ENCODE peak calls at places on chromosomes 4 and X, in eight cellular contexts. U is substantia nigra, T is HuH-7.5, V is NB4, B is iris pigment epithelial cell, X is non-pigmented ciliary epithelial cell, Y is WTC11, D is NCI-H1105 treated with DMSO at 0.1 percent for 48 hours. S is an unnamed sample.

GRCh38 chr4:184450045-184450444 is 24.3 kb downstream of the IRF2 start:
- DNase-seq in U (no peak), B (peak; percentile 84), Y (no peak), V (no peak), X (peak; percentile 41), D (no peak), T (no peak), S (no peak)

GRCh38 chr4:40621592-40622512 is 7.8 kb downstream of the RBM47 start:
- DNase-seq in D (no peak), B (peak; percentile 99), Y (peak; percentile 22), V (peak; percentile 100), U (no peak), X (peak; percentile 93), T (peak; percentile 19), S (no peak)

GRCh38 chrX:97158270-97158669 is 274.6 kb downstream of the RPA4 start:
- DNase-seq in V (no peak), B (no peak), U (no peak), X (no peak), Y (no peak), D (peak; percentile 69), T (no peak), S (no peak)

GRCh38 chrX:153441296-153441695 is 4.6 kb downstream of the TREX2 start:
- DNase-seq in V (no peak), X (no peak), U (no peak), B (no peak), Y (no peak), D (peak; percentile 20), T (no peak), S (no peak)

GRCh38 chr4:25797136-25797535 is 65.7 kb downstream of the SEL1L3 start:
- DNase-seq in Y (no peak), D (no peak), T (no peak), X (no peak), U (no peak), V (no peak), B (no peak), S (no peak)

GRCh38 chr4:114615435-114615834 is 16.8 kb downstream of the UGT8 start:
- DNase-seq in Y (no peak), D (peak; percentile 56), U (no peak), B (no peak), X (no peak), T (peak; percentile 11), V (no peak), S (no peak)

GRCh38 chr4:31051151-31051550 is 331.0 kb downstream of the PCDH7 start:
- DNase-seq in X (no peak), T (no peak), D (no peak), U (no peak), Y (no peak), B (no peak), V (no peak), S (no peak)

GRCh38 chr4:10504510-10504909 is 47.3 kb upstream of the ZNF518B start:
- DNase-seq in Y (no peak), T (no peak), U (no peak), B (no peak), D (no peak), V (no peak), X (no peak), S (no peak)

GRCh38 chr4:11496313-11496956 is 67.7 kb upstream of the HS3ST1 start:
- DNase-seq in T (no peak), Y (no peak), X (peak; percentile 50), V (no peak), U (no peak), D (no peak), B (peak; percentile 31), S (no peak)

GRCh38 chrX:100682939-100683338 is 38.9 kb downstream of the SRPX2 start:
- DNase-seq in D (no peak), U (no peak), B (peak; percentile 30), T (no peak), Y (no peak), X (no peak), V (no peak), S (no peak)

GRCh38 chrX:28988246-28988645 is 401.0 kb downstream of the IL1RAPL1 start:
- DNase-seq in X (no peak), T (no peak), V (no peak), B (no peak), D (no peak), Y (no peak), U (no peak), S (no peak)

GRCh38 chr4:181911420-181911819 is 331.8 kb upstream of the TENM3 start:
- DNase-seq in U (no peak), T (no peak), B (peak; percentile 22), Y (no peak), V (no peak), D (no peak), X (peak; percentile 19), S (no peak)

GRCh38 chr4:83408958-83409357 is 46.7 kb downstream of the HELQ start:
- DNase-seq in U (no peak), Y (no peak), B (no peak), X (no peak), T (no peak), D (no peak), V (no peak), S (no peak)

GRCh38 chr4:121726642-121727268 is 30.0 kb upstream of the ANXA5 start:
- DNase-seq in U (peak; percentile 1), V (peak; percentile 65), Y (no peak), X (no peak), B (peak; percentile 80), T (no peak), D (peak; percentile 31), S (no peak)

GRCh38 chr4:32454482-32454881 is 1734.3 kb downstream of the PCDH7 start:
- DNase-seq in V (no peak), U (no peak), T (no peak), B (no peak), D (no peak), Y (no peak), X (no peak), S (no peak)

GRCh38 chr4:19254476-19254875 is 997.2 kb upstream of the SLIT2 start:
- DNase-seq in U (no peak), V (no peak), T (no peak), X (no peak), Y (no peak), B (peak; percentile 49), D (no peak), S (no peak)

GRCh38 chr4:189092596-189092995 is 848.1 kb upstream of the FRG1 start:
- DNase-seq in X (no peak), U (no peak), Y (no peak), V (peak; percentile 35), T (no peak), D (no peak), B (peak; percentile 39), S (no peak)

GRCh38 chrX:47143894-47144625 is 442 bp downstream of the NDUFB11 start:
- DNase-seq in T (no peak), X (no peak), B (peak; percentile 19), U (no peak), Y (peak; percentile 18), V (no peak), D (peak; percentile 34), S (no peak)

GRCh38 chr4:139902328-139903217 is 237.0 kb downstream of the MGST2 start:
- DNase-seq in D (no peak), U (no peak), Y (no peak), X (no peak), B (peak; percentile 46), T (no peak), V (no peak), S (no peak)

GRCh38 chr4:107050525-107051135 is 14.5 kb upstream of the DKK2 start:
- DNase-seq in X (no peak), U (no peak), T (no peak), V (peak; percentile 16), D (no peak), Y (no peak), B (no peak), S (no peak)

GRCh38 chr4:15149234-15149841 is 147.1 kb downstream of the CPEB2 start:
- DNase-seq in T (no peak), B (peak; percentile 38), D (peak; percentile 65), U (peak; percentile 53), Y (no peak), V (no peak), X (no peak), S (no peak)

GRCh38 chrX:18701621-18702361 is 5.7 kb upstream of the PPEF1 start:
- DNase-seq in Y (no peak), D (no peak), V (no peak), B (peak; percentile 12), U (no peak), X (no peak), T (no peak), S (no peak)

GRCh38 chrX:135740683-135741149 is 27.3 kb downstream of the CT45A3 start:
- DNase-seq in Y (peak; percentile 73), X (no peak), D (no peak), V (peak; percentile 62), B (no peak), U (no peak), T (no peak), S (peak; percentile 3)